ENCODE peak calls at places on chromosomes 6 and 20, in ten cellular contexts. H is MM.1S; U is OCI-LY7; I is lung; D is GM23248; E is hepatocyte; Z is GM12878; J is breast epithelium; S is endothelial cell of umbilical vein; C is CD8-positive, alpha-beta T cell. T is an unnamed sample. For H3K36me3 and H3K4me1, the result is how much of the 10 kb centered on the place peaks cover.

GRCh38 chr6:125899726-125900182 is 56.8 kb upstream of the HINT3 start:
- DNase-seq in U (no peak), I (no peak), Z (no peak), D (no peak), J (no peak), C (no peak), S (no peak), H (no peak), E (no peak), T (no peak)

GRCh38 chr6:161736796-161737292 is 463.0 kb upstream of the AGPAT4 start:
- DNase-seq in Z (no peak), H (peak), S (no peak), D (peak), I (no peak), J (no peak), U (no peak), C (no peak), E (no peak), T (no peak)

GRCh38 chr20:11826334-11826733 is 91.4 kb upstream of the BTBD3 start:
- DNase-seq in U (no peak), Z (no peak), H (no peak), E (no peak), I (no peak), D (no peak), S (no peak), J (no peak), C (no peak), T (no peak)

GRCh38 chr6:166814386-166814785 is 142.0 kb downstream of the RNASET2 start:
- DNase-seq in S (no peak), Z (no peak), D (no peak), J (no peak), I (no peak), C (no peak), E (no peak), H (no peak), U (no peak), T (no peak)

GRCh38 chr20:34637245-34638185 is 39.4 kb downstream of the PIGU start:
- DNase-seq in S (no peak), H (no peak), D (peak), I (no peak), J (no peak), E (no peak), Z (no peak), U (no peak), C (no peak), T (no peak)

GRCh38 chr20:6746901-6747609 is 20.4 kb upstream of the BMP2 start:
- DNase-seq in J (no peak), E (no peak), D (no peak), U (no peak), Z (peak), H (no peak), S (peak), C (no peak), I (no peak), T (no peak)

GRCh38 chr6:128275681-128276080 is 244.7 kb downstream of the PTPRK start:
- DNase-seq in H (no peak), C (no peak), Z (no peak), E (no peak), D (peak), J (no peak), U (no peak), S (peak), I (no peak), T (no peak)

GRCh38 chr6:43776115-43776798 is 6.2 kb downstream of the VEGFA start:
- DNase-seq in S (no peak), U (no peak), I (no peak), J (no peak), D (no peak), E (no peak), Z (peak), H (no peak), C (no peak), T (peak)

GRCh38 chr6:6717953-6718352 is 129.4 kb downstream of the LY86 start:
- DNase-seq in Z (no peak), J (no peak), H (no peak), C (no peak), E (peak), I (no peak), U (no peak), S (peak), D (no peak), T (no peak)

GRCh38 chr6:1636971-1637871 is 27.5 kb downstream of the FOXC1 start:
- DNase-seq in E (no peak), J (no peak), I (no peak), C (no peak), D (no peak), S (no peak), U (peak), H (no peak), Z (no peak), T (no peak)

GRCh38 chr6:12196326-12196936 is 93.7 kb upstream of the EDN1 start:
- DNase-seq in Z (no peak), U (no peak), E (no peak), S (peak), D (peak), H (no peak), C (no peak), J (no peak), I (no peak), T (no peak)

GRCh38 chr20:37984018-37984785 is 49.1 kb downstream of the TTI1 start:
- DNase-seq in U (no peak), I (no peak), Z (no peak), H (no peak), S (no peak), D (no peak), C (no peak), E (no peak), J (no peak), T (no peak)

GRCh38 chr20:19976595-19977372 is 40.4 kb upstream of the NAA20 start:
- DNase-seq in H (no peak), S (peak), C (no peak), D (peak), I (peak), E (peak), Z (no peak), J (peak), U (no peak), T (peak)

GRCh38 chr6:17839526-17839925 is 132.8 kb upstream of the NUP153 start:
- DNase-seq in J (no peak), E (no peak), C (no peak), I (no peak), D (no peak), Z (no peak), U (no peak), H (no peak), S (no peak), T (no peak)

GRCh38 chr6:18330548-18331066 is 56.5 kb upstream of the RNF144B start:
- DNase-seq in H (no peak), I (no peak), S (no peak), U (peak), Z (no peak), E (no peak), D (no peak), J (no peak), C (no peak), T (no peak)

GRCh38 chr6:151128764-151129370 is 110.9 kb upstream of the AKAP12 start:
- DNase-seq in S (no peak), D (no peak), U (no peak), J (no peak), E (no peak), H (no peak), C (no peak), I (no peak), Z (no peak), T (peak)

GRCh38 chr20:4021905-4022304 is 6.5 kb upstream of the RNF24 start:
- DNase-seq in H (no peak), D (peak), U (no peak), S (no peak), E (no peak), J (no peak), Z (no peak), I (no peak), C (no peak), T (no peak)

GRCh38 chr6:163098827-163099469 is 315.6 kb upstream of the QKI start:
- DNase-seq in E (no peak), J (no peak), S (no peak), I (no peak), Z (no peak), U (no peak), H (no peak), C (no peak), D (peak), T (no peak)

GRCh38 chr6:120147218-120147871 is 797.8 kb upstream of the MAN1A1 start:
- DNase-seq in D (no peak), E (no peak), S (no peak), H (no peak), C (no peak), Z (no peak), J (no peak), I (no peak), U (peak), T (no peak)

GRCh38 chr6:45504947-45505346 is 127.2 kb upstream of the SUPT3H start:
- DNase-seq in E (peak), D (peak), I (peak), C (no peak), U (no peak), Z (no peak), J (no peak), S (peak), H (no peak), T (no peak)

GRCh38 chr6:18242062-18242851 is 22.1 kb downstream of the DEK start:
- DNase-seq in D (peak), C (no peak), H (no peak), S (peak), U (no peak), E (peak), Z (no peak), J (no peak), I (no peak), T (no peak)

GRCh38 chr6:160679402-160679769 is 15.3 kb upstream of the LPA start:
- DNase-seq in D (no peak), S (no peak), H (no peak), C (no peak), Z (no peak), I (no peak), E (peak), J (no peak), U (no peak), T (no peak)

GRCh38 chr6:169250660-169251059 is 3.0 kb downstream of the THBS2 start:
- DNase-seq in Z (no peak), H (no peak), E (no peak), J (no peak), S (no peak), I (no peak), C (no peak), U (no peak), D (peak), T (peak)

GRCh38 chr20:48759631-48760245 is 68.1 kb downstream of the PREX1 start:
- DNase-seq in S (no peak), U (peak), C (no peak), I (no peak), E (no peak), D (no peak), Z (no peak), H (no peak), J (no peak), T (no peak)

GRCh38 chr20:44856847-44857448 is 28.6 kb upstream of the YWHAB start:
- DNase-seq in I (no peak), D (no peak), U (peak), C (no peak), S (no peak), Z (no peak), J (no peak), H (no peak), E (no peak), T (no peak)

GRCh38 chr20:5000263-5001173 is 792 bp downstream of the SLC23A2 start:
- DNase-seq in E (peak), I (peak), D (peak), Z (no peak), C (peak), S (no peak), H (peak), J (peak), U (peak), T (peak)

GRCh38 chr6:8006208-8006607 is 58.0 kb downstream of the BLOC1S5 start:
- DNase-seq in S (peak), C (no peak), Z (no peak), J (no peak), U (peak), H (peak), D (peak), E (peak), I (no peak), T (no peak)

GRCh38 chr20:57404419-57405072 is 13.3 kb downstream of the RBM38 start:
- DNase-seq in J (no peak), C (peak), U (no peak), S (no peak), E (no peak), Z (no peak), H (no peak), D (no peak), I (no peak), T (peak)

GRCh38 chr6:27668442-27669275 is 195.8 kb upstream of the ZNF184 start:
- DNase-seq in Z (no peak), E (peak), C (no peak), D (peak), U (peak), S (peak), J (no peak), I (no peak), H (peak), T (no peak)

GRCh38 chr20:57398231-57398821 is 7.1 kb downstream of the RBM38 start:
- DNase-seq in C (peak), E (no peak), I (no peak), U (peak), J (peak), Z (peak), D (no peak), H (peak), S (no peak), T (peak)

GRCh38 chr6:169723991-169724553 is at the start of gene PHF10:
- DNase-seq in Z (no peak), S (no peak), D (peak), C (peak), I (no peak), H (no peak), E (peak), J (no peak), U (peak), T (no peak)

GRCh38 chr20:1331101-1331500 is 2.2 kb upstream of the SDCBP2 start:
- DNase-seq in Z (no peak), H (no peak), S (no peak), D (no peak), I (no peak), J (peak), U (no peak), C (no peak), E (peak), T (peak)

GRCh38 chr20:32108814-32109391 is 611 bp upstream of the TM9SF4 start:
- DNase-seq in D (no peak), U (no peak), E (no peak), I (no peak), H (no peak), S (no peak), J (no peak), Z (no peak), C (no peak), T (no peak)

GRCh38 chr6:136723780-136724179 is 68.5 kb downstream of the MAP3K5 start:
- DNase-seq in Z (peak), C (peak), I (no peak), U (peak), E (no peak), S (peak), D (no peak), H (peak), J (no peak), T (peak)

GRCh38 chr6:28885149-28885738 is 38.5 kb downstream of the TRIM27 start:
- DNase-seq in C (no peak), H (no peak), J (no peak), D (no peak), S (no peak), E (no peak), U (no peak), Z (no peak), I (no peak), T (no peak)

GRCh38 chr20:37354210-37355195 is 8.6 kb downstream of the SRC start:
- DNase-seq in I (no peak), Z (no peak), J (no peak), C (no peak), E (no peak), S (no peak), U (no peak), H (no peak), D (no peak), T (no peak)

GRCh38 chr6:27865952-27866369 is 46.2 kb downstream of the OR2B2 start:
- DNase-seq in D (peak), S (no peak), I (no peak), H (peak), Z (no peak), E (peak), C (peak), U (peak), J (no peak), T (no peak)

GRCh38 chr6:169225887-169226286 is 27.8 kb downstream of the THBS2 start:
- DNase-seq in U (no peak), J (no peak), H (no peak), C (no peak), S (no peak), D (no peak), I (no peak), Z (no peak), E (no peak), T (no peak)

GRCh38 chr6:98467902-98468301 is 366.5 kb upstream of the POU3F2 start:
- DNase-seq in J (no peak), S (no peak), I (no peak), E (no peak), H (peak), C (no peak), D (no peak), U (no peak), Z (no peak), T (no peak)

DNA sequence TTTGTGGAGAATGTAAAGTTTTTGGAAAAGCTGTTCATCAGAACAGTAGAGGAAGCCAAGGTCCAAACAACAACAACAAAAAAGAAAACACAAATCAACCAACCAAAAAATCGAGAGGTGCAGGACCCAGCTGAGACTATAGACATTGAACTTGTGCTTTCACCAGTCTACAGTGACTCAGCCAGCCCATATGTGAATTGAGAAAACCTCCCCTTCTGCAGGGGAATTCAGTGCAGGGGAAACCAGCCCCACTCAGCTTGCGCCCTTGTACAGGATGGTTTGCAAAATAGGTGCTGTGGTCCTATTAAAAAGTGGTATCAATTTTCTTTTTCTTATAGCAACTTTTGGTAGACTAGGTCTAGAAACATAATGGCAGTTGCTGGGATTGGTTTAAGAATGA is 21.3 kb downstream of the MLIP start:
- DNase-seq in H (no peak), J (no peak), C (no peak), S (no peak), D (no peak), I (no peak), Z (no peak), E (no peak), U (no peak), T (no peak)
- H3K27ac ChIP-seq in H (no peak), J (no peak), C (no peak), S (no peak), D (no peak), I (no peak), Z (no peak), E (no peak), U (no peak), T (no peak)

GRCh38 chr6:30599625-30600324 is 17.3 kb downstream of the PPP1R10 start:
- DNase-seq in Z (no peak), E (no peak), J (no peak), H (no peak), D (no peak), I (no peak), S (peak), C (no peak), U (no peak), T (no peak)

GRCh38 chr6:30601436-30601814 is 15.6 kb downstream of the PPP1R10 start:
- DNase-seq in U (no peak), C (no peak), I (no peak), H (no peak), J (no peak), S (no peak), Z (no peak), D (no peak), E (no peak), T (no peak)

GRCh38 chr6:30600576-30600975 is 16.5 kb downstream of the PPP1R10 start:
- DNase-seq in J (no peak), I (peak), C (no peak), H (no peak), U (no peak), E (no peak), S (no peak), D (no peak), Z (no peak), T (peak)

GRCh38 chr6:30603961-30604360 is 13.1 kb downstream of the PPP1R10 start:
- DNase-seq in E (no peak), C (no peak), D (no peak), S (no peak), H (no peak), I (no peak), J (no peak), Z (no peak), U (no peak), T (no peak)

DNA sequence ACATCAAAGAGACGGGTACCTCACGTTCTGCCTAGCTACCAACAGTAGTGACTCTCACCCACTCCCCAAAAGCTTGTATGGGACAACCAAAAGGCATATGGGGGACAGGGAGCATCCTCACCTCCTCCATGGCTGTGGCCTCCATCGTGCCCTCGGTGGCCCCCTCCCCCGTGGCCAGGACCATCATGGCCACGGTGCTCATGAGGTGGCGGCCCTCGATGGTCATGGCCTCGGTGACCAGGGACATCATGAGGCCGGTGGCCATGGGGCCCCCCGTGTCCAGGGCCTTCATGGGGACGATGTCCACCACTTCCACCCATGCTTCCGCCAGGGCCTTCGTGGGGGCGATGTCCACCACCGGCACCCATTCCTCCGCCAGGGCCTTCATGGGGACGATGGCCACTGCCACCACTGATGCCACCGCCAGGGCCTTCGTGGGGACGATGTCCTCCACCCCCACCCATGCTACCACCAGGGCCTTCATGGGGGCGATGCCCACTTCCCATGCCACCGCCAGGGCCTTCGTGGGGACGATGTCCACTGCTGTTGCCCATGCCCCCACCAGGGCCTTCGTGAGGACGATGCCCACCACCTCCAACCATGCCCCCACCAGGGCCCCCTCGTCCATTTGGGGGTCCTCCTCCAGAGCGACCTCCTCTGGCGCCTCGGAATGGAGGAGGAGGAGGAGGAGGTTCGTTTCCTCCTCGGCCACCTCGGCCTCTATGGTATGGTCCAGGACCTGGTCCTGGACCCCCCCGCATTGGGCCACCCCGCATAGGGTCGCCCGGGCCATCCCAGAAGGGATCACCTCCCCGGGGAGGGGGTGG is 15.0 kb downstream of the PPP1R10 start:
- DNase-seq in Z (no peak), D (no peak), E (no peak), J (no peak), C (no peak), U (no peak), S (no peak), I (no peak), H (no peak), T (no peak)
- H3K36me3 ChIP-seq in Z (under half), D (half or more), E (under half), J (under half), C (half or more), U (half or more), S (under half), I (half or more), H (under half), T (under half)

DNA sequence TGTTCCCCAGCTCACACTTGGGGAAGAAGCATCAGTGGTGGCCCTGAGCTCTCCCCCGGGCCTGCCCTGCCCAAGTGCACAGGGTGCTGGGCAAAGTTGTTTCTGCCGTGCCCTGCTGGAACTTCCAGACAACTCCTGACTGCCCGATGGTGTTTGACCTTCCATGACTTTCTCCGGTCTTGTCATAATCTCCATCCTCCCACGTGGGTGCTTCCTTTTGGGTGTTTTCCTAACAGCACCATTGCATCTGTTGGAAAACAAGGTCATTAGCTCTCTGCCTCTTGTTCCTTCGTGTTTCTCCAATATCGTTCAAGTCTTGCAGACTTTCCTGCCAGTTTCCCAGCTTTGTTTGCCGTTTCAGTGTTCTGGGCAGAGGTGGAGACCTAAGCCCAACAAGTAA is 68.7 kb upstream of the TIAM2 start:
- DNase-seq in I (no peak), U (no peak), H (no peak), Z (no peak), S (peak), E (no peak), D (no peak), J (no peak), C (no peak), T (no peak)
- H3K4me1 ChIP-seq in I (under half), U (under half), H (under half), Z (under half), S (under half), E (under half), D (under half), J (under half), C (under half), T (under half)

DNA sequence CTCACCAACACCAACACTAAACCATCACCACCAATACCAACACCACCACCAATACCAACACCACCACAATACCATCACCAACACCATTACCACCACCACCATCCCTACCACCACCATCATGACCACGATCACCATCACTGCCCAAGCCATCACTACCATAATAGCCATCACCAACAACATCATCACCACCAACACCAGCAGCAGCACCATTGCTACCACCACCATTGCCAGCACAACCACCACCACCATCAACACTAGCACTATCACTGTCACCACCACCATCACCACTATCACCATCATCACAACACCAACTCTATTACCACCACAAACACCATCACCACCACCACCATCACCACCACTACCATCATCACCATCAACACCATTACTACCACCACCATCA is 53.0 kb downstream of the TMEM242 start:
- DNase-seq in H (no peak), U (no peak), S (no peak), D (no peak), J (no peak), E (no peak), C (no peak), Z (no peak), I (no peak), T (no peak)
- H3K27ac ChIP-seq in H (no peak), U (no peak), S (no peak), D (no peak), J (no peak), E (no peak), C (no peak), Z (no peak), I (no peak), T (no peak)

T was measured in aorta.